ENCODE peak calls at places on chromosomes 4 and X, in five cellular contexts. R is breast epithelium, J is SK-N-SH, B is suprapubic skin, H is fibroblast of pulmonary artery. O is an unnamed sample.

GRCh38 chr4:42281324-42282020 is 115.8 kb upstream of the SHISA3 start:
- DNase-seq in R (no peak), J (no peak), B (no peak), H (no peak), O (peak; percentile 4)

GRCh38 chr4:20251796-20252655 is at the start of gene SLIT2:
- DNase-seq in R (peak; percentile 86), J (peak; percentile 96), B (peak; percentile 94), H (peak; percentile 87), O (peak; percentile 75)

GRCh38 chr4:145804134-145804533 is 124.2 kb downstream of the C4orf51 start:
- DNase-seq in R (no peak), J (no peak), B (no peak), H (peak; percentile 95), O (peak; percentile 91)

GRCh38 chrX:87299563-87300160 is 217.9 kb upstream of the KLHL4 start:
- DNase-seq in R (no peak), J (no peak), B (no peak), H (peak; percentile 30), O (peak; percentile 27)

GRCh38 chrX:77160301-77160700 is 286.9 kb upstream of the FGF16 start:
- DNase-seq in R (no peak), J (no peak), B (no peak), H (peak; percentile 3), O (no peak)

GRCh38 chr4:99658666-99659065 is 1.0 kb upstream of the C4orf54 start:
- DNase-seq in R (no peak), J (no peak), B (no peak), H (no peak), O (no peak)

GRCh38 chr4:62145276-62145675 is 945.1 kb downstream of the ADGRL3 start:
- DNase-seq in R (no peak), J (no peak), B (no peak), H (peak; percentile 83), O (no peak)

GRCh38 chr4:159021597-159022385 is 81.1 kb upstream of the RAPGEF2 start:
- DNase-seq in R (no peak), J (no peak), B (no peak), H (no peak), O (no peak)

GRCh38 chrX:41010188-41010846 is 74.9 kb upstream of the USP9X start:
- DNase-seq in R (peak; percentile 53), J (peak; percentile 65), B (peak; percentile 87), H (peak; percentile 98), O (peak; percentile 91)

GRCh38 chr4:87978656-87979055 is 3.1 kb downstream of the SPP1 start:
- DNase-seq in R (no peak), J (no peak), B (no peak), H (no peak), O (peak; percentile 69)

GRCh38 chrX:137891431-137891830 is 325.5 kb downstream of the ZIC3 start:
- DNase-seq in R (no peak), J (no peak), B (no peak), H (no peak), O (no peak)

GRCh38 chrX:137896123-137896522 is 330.2 kb downstream of the ZIC3 start:
- DNase-seq in R (no peak), J (no peak), B (no peak), H (no peak), O (no peak)
- TF ChIP-seq CTCF in R (no peak), J (no peak), B (no peak), H (no peak), O (no peak)

DNA sequence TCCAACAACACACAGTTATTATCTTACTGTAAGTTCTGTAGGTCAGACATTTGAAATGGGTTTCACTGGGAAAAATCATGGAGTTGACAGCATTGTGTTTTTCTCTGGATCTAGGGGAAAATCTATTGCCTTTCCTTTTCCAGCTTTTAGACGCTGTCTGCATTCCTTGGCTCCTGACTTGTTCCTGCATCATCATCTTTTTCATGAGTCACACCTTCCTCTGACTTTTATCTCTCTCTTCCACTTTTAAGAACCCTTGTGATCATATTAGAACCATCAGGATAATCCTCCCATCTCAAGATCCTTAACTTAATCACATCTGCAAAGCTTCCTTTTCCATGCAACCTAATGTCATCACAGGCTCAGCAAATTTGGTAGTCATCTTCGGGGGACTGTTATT is 1454.8 kb downstream of the RPA4 start:
- DNase-seq in R (no peak), J (no peak), B (no peak), H (no peak), O (peak; percentile 0)
- H3K4me3 ChIP-seq in R (no peak overlapping the region), J (no peak overlapping the region), B (no peak overlapping the region), H (no peak overlapping the region), O (no peak overlapping the region)

DNA sequence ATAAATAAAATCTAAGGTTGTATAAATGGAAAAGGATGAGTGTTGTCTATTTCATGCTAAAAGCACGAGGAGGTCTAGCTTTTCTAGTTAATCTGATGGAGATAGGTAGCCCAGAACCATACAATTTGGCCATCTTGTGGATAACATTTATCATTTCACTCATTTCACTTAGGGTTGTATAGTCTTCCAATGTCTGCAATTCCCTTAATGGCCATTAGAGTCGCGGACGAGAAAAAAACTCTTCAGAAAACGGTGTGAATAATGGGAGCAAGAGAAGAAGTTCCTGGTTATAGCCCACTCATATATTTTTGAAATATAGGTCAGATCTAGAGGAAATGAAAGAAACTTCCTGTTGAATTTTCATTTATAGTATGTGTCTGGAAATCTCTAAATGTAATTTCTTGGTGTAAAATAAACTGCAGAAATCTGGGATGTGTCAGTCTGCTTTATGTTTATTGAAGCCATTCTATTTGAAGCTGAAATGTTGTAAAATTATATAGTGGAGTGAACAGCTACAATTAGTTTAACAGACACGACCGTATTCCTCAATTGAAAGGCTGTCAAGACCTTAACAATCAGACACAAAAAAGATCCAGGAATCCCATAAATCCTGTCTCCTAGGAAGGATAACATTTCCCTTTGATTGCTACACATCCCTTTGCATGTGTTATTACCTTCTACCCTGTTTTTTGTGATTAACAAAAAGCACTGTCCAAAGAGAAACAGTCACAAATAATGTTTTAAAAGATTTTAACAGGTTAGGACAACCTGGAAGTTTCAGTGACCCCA is 47.7 kb upstream of the MGST2 start:
- DNase-seq in R (no peak), J (no peak), B (no peak), H (peak; percentile 31), O (no peak)
- TF ChIP-seq CTCF in R (peak; percentile 21), J (peak; percentile 50), B (peak; percentile 17), H (peak; percentile 49), O (peak; percentile 45)

GRCh38 chrX:136156560-136157117 is 9.3 kb downstream of the FHL1 start:
- DNase-seq in R (no peak), J (no peak), B (no peak), H (no peak), O (no peak)
- H3K4me3 ChIP-seq in R (no peak overlapping the region), J (no peak overlapping the region), B (no peak overlapping the region), H (no peak overlapping the region), O (no peak overlapping the region)

GRCh38 chrX:43345166-43345565 is 310.9 kb upstream of the MAOA start:
- DNase-seq in R (no peak), J (no peak), B (no peak), H (no peak), O (no peak)

GRCh38 chrX:43350935-43351334 is 305.2 kb upstream of the MAOA start:
- DNase-seq in R (no peak), J (no peak), B (no peak), H (no peak), O (no peak)

DNA sequence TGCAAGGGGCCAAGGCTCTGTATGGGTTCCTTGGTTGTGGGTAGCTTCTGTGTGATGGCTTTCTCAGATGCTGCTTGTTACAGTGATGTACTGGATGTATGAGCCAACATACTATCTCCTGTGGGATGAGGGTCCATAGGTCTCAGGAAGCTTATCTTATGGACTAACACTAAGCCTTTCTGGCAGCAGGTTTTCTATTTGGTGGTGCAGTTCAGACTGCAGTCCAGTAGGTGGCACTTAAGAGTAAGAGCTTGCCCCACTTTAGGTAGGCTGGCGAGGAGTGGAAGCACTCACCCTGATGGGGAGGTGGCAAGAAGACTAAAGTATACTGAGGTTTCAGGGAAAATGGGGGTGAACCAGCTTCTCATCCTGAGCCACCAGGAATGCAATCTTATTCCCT is 306.7 kb upstream of the MAOA start:
- DNase-seq in R (no peak), J (peak; percentile 25), B (no peak), H (peak; percentile 43), O (peak; percentile 41)
- TF ChIP-seq CTCF in R (no peak), J (peak; percentile 64), B (peak; percentile 28), H (peak; percentile 63), O (peak; percentile 74)

DNA sequence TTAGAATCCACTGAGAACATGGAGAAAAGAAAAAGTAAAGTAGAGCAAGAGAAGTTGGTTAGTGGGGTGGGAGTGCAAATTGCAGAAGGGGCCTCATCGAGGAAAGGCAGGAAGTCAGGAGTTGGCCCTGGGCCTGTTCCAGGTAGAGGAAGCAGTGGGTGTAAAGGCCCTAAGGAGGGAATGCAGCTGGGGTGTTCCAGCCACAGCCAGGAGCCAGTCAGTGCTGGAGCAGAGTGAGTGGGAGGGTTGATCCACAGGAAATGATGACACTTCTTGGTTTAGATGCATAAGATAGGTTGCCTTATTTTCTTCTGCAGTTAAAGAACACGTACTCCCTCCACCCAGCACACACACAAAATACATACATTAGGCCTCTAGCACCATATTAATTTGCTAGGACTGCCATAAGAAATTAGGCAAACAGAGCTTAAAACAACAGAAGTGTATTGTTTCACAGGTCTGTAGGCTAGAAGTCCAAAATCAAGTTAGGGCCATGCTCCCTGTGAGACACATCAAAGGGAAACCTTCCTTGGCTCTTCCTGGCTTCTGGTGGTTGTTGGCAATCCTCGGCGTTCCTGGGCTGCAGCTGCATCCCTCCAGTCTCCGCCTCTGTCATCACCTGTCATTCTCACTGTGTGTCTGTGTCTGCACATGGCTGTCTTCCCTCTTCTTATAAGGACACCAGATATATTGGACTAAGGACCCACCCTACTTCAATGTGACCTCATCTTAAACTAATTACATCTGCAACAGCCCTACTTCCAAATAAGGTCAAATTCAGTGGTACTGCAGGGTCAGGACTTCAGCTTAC is 205.9 kb downstream of the AASDH start:
- DNase-seq in R (no peak), J (no peak), B (no peak), H (peak; percentile 84), O (no peak)
- H3K4me3 ChIP-seq in R (no peak overlapping the region), J (no peak overlapping the region), B (no peak overlapping the region), H (no peak overlapping the region), O (no peak overlapping the region)

DNA sequence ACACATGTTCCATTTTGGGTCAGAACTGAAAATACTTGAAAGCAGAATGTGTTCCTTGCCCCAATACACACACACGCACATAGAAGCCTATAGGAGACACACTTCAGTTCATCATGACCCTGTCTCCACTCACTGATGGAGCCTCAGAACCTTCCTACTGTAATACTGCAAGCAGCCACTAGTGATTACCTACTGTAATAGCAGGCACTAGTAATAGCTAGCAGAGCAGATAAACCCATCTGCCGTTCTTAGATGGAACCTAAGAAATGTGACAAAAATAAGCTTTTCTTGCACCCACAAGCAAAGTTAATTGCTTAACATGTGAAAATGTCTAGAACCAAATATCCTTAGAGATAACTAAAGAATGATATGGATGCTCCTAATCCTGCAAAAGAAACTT is 13.6 kb downstream of the AMTN start:
- DNase-seq in R (no peak), J (peak; percentile 2), B (no peak), H (no peak), O (no peak)
- TF ChIP-seq CTCF in R (no peak), J (peak; percentile 29), B (no peak), H (peak; percentile 14), O (peak; percentile 12)

DNA sequence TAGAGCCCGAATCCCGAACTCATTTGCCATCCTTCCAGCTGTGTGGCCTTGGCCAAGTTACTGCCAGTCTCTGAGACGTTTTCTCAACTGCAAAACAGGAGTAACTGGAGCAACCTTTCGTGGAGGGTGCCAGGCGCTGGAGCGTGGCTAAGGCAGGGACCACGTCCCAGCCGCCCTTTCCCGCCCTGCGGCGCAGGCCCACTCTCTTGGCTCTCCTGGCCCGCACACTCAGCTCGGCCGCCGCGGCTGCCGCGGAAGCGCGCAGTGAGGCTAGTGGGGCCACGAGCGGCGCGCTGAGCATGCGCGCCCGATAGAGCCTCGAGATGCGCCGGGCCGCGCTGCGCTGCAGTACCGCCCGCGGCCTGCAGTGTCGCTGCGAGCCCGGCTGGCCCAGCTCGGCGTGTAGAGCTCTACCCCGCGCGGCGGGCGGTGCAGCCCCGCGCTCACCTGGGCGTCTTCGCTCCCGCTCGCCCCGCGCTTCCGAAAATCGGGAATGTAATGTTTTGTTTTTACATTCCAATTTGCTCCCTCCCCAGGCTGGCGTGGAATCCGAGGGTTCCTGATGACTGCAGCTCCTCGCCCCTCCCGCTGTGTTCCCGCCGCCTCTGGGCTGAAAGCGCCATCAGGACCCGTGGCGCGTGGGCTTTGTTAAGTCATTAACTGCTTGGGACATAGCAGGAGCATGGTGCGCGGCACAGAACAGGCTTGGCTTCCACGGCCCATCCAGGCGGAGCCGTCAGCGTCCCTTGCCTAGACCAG is 4.0 kb upstream of the ZNF518B start:
- DNase-seq in R (no peak), J (peak; percentile 92), B (no peak), H (peak; percentile 76), O (peak; percentile 54)
- H3K4me3 ChIP-seq in R (peak overlapping the region; percentile 28), J (peak overlapping the region; percentile 20), B (peak overlapping the region; percentile 44), H (peak overlapping the region; percentile 53), O (peak overlapping the region; percentile 25)

O was measured in fibroblast of mammary gland.